ENCODE peak calls at places on chromosomes 1 and 21, in ten cellular contexts. L is activated T-helper 1 cell treated with Interleukin-2 at 50 U/mL for 16 hours, Z is nucleus accumbens, X is OCI-LY7, C is anterior cingulate cortex, R is HFFc6, A is T-helper 17 cell, F is NCI-H1436, N is DND-41, T is NCI-H2171. G is an unnamed sample.

GRCh38 chr1:152227310-152227928 is 3.4 kb upstream of the HRNR start:
- DNase-seq in C (no peak), F (no peak), L (no peak), T (peak), X (no peak), A (no peak), N (no peak), R (no peak), Z (no peak), G (no peak)

GRCh38 chr1:153789478-153790148 is 14.4 kb downstream of the SLC27A3 start:
- DNase-seq in N (peak), L (no peak), F (no peak), C (no peak), Z (no peak), R (no peak), T (no peak), A (no peak), X (no peak), G (no peak)

GRCh38 chr1:234400773-234401172 is 27.5 kb downstream of the COA6 start:
- DNase-seq in Z (no peak), N (no peak), C (no peak), X (no peak), T (no peak), F (no peak), A (no peak), L (no peak), R (no peak), G (no peak)

GRCh38 chr1:209397910-209398309 is 185.6 kb upstream of the CAMK1G start:
- DNase-seq in R (no peak), N (no peak), Z (no peak), L (no peak), F (no peak), X (no peak), T (no peak), A (no peak), C (no peak), G (no peak)

GRCh38 chr1:167538657-167539056 is 14.9 kb downstream of the CREG1 start:
- DNase-seq in A (no peak), F (no peak), N (no peak), Z (no peak), R (no peak), T (no peak), L (no peak), X (no peak), C (no peak), G (no peak)

GRCh38 chr1:229192031-229192430 is 78.9 kb upstream of the RAB4A start:
- DNase-seq in N (no peak), Z (no peak), R (peak), L (no peak), C (no peak), A (no peak), T (no peak), X (no peak), F (no peak), G (no peak)

GRCh38 chr1:154913242-154913641 is 23.3 kb downstream of the PMVK start:
- DNase-seq in F (no peak), L (no peak), N (no peak), Z (no peak), C (no peak), T (no peak), A (no peak), R (no peak), X (no peak), G (no peak)

GRCh38 chr1:92228401-92228800 is 10.7 kb downstream of the C1orf146 start:
- DNase-seq in F (no peak), C (no peak), L (no peak), Z (no peak), A (no peak), N (no peak), R (no peak), X (no peak), T (no peak), G (no peak)

GRCh38 chr21:43767980-43768867 is 7.9 kb downstream of the CSTB start:
- DNase-seq in C (no peak), T (no peak), Z (no peak), N (no peak), A (no peak), R (peak), F (no peak), L (no peak), X (no peak), G (no peak)

GRCh38 chr1:43525995-43526394 is 4.7 kb upstream of the PTPRF start:
- DNase-seq in Z (no peak), A (no peak), T (no peak), N (no peak), X (no peak), C (no peak), R (peak), F (no peak), L (no peak), G (no peak)

GRCh38 chr1:225877570-225877969 is 4.6 kb downstream of the TMEM63A start:
- DNase-seq in C (peak), N (peak), X (peak), Z (peak), A (no peak), L (no peak), R (peak), F (no peak), T (no peak), G (no peak)

GRCh38 chr1:119139393-119139792 is 1.1 kb downstream of the WARS2 start:
- DNase-seq in A (peak), N (no peak), L (no peak), C (no peak), T (no peak), F (no peak), Z (no peak), R (no peak), X (peak), G (no peak)

GRCh38 chr1:234868296-234869147 is 258.5 kb upstream of the IRF2BP2 start:
- DNase-seq in R (no peak), N (no peak), X (no peak), T (no peak), L (no peak), A (no peak), Z (no peak), C (no peak), F (no peak), G (no peak)

GRCh38 chr1:154329551-154330131 is 4.3 kb downstream of the ATP8B2 start:
- DNase-seq in N (no peak), C (no peak), X (no peak), F (peak), R (no peak), Z (peak), A (no peak), T (peak), L (no peak), G (no peak)

GRCh38 chr1:4801192-4801924 is 146.9 kb downstream of the AJAP1 start:
- DNase-seq in F (no peak), L (no peak), N (no peak), A (no peak), Z (peak), T (no peak), R (no peak), X (no peak), C (peak), G (no peak)

GRCh38 chr1:63888984-63889383 is 115.2 kb downstream of the ROR1 start:
- DNase-seq in A (no peak), L (no peak), T (no peak), N (no peak), Z (no peak), C (no peak), F (no peak), X (no peak), R (peak), G (no peak)

GRCh38 chr1:38289034-38289433 is 242.4 kb upstream of the POU3F1 start:
- DNase-seq in X (no peak), F (no peak), R (no peak), T (no peak), Z (no peak), A (no peak), N (no peak), C (no peak), L (no peak), G (no peak)

GRCh38 chr1:107964397-107965111 is 426 bp downstream of the VAV3 start:
- DNase-seq in X (peak), T (peak), Z (no peak), L (peak), R (no peak), F (no peak), A (no peak), C (no peak), N (peak), G (no peak)

GRCh38 chr1:64427879-64428278 is 42.0 kb upstream of the CACHD1 start:
- DNase-seq in A (no peak), T (no peak), Z (no peak), N (no peak), R (no peak), L (no peak), C (no peak), X (no peak), F (no peak), G (no peak)

GRCh38 chr1:54798769-54799641 is 2.1 kb downstream of the TTC22 start:
- DNase-seq in L (no peak), T (no peak), C (no peak), R (peak), F (no peak), A (no peak), N (no peak), Z (no peak), X (no peak), G (no peak)

GRCh38 chr1:171257207-171258052 is 9.1 kb downstream of the FMO1 start:
- DNase-seq in R (peak), L (no peak), A (no peak), F (no peak), Z (no peak), T (no peak), X (no peak), C (no peak), N (no peak), G (no peak)

GRCh38 chr1:2463396-2463795 is 12.7 kb upstream of the PLCH2 start:
- DNase-seq in A (no peak), Z (no peak), L (no peak), R (peak), T (no peak), C (no peak), F (no peak), X (no peak), N (no peak), G (no peak)

GRCh38 chr21:36194024-36194423 is 37.4 kb downstream of the DOP1B start:
- DNase-seq in R (no peak), N (no peak), C (no peak), Z (no peak), A (no peak), X (no peak), F (no peak), T (no peak), L (no peak), G (no peak)

GRCh38 chr1:53992085-53992874 is 25.7 kb downstream of the LDLRAD1 start:
- DNase-seq in T (no peak), Z (no peak), C (no peak), R (no peak), F (no peak), X (no peak), L (no peak), N (no peak), A (no peak), G (no peak)

GRCh38 chr1:3459940-3460652 is 5.6 kb downstream of the ARHGEF16 start:
- DNase-seq in L (no peak), N (no peak), F (no peak), R (no peak), T (no peak), Z (no peak), A (no peak), X (no peak), C (no peak), G (no peak)

GRCh38 chr1:147080013-147080661 is 92.1 kb downstream of the PRKAB2 start:
- DNase-seq in X (no peak), C (no peak), R (no peak), T (no peak), N (no peak), A (no peak), Z (no peak), L (no peak), F (no peak), G (no peak)

GRCh38 chr1:234238060-234238459 is 135.2 kb upstream of the COA6 start:
- DNase-seq in C (no peak), X (no peak), N (no peak), T (no peak), R (no peak), F (no peak), L (no peak), A (no peak), Z (no peak), G (no peak)

GRCh38 chr1:172252296-172252695 is 168.2 kb upstream of the C1orf105 start:
- DNase-seq in T (no peak), C (no peak), X (no peak), F (no peak), L (no peak), Z (no peak), A (no peak), N (no peak), R (no peak), G (no peak)

GRCh38 chr1:185559684-185560310 is 174.4 kb upstream of the HMCN1 start:
- DNase-seq in A (peak), L (no peak), R (peak), T (no peak), N (peak), C (peak), F (no peak), Z (no peak), X (peak), G (no peak)

GRCh38 chr1:198699167-198700015 is 60.6 kb downstream of the PTPRC start:
- DNase-seq in N (peak), A (peak), X (no peak), L (peak), F (no peak), C (no peak), Z (peak), T (peak), R (no peak), G (no peak)

GRCh38 chr1:229199892-229200291 is 71.0 kb upstream of the RAB4A start:
- DNase-seq in C (no peak), L (no peak), N (no peak), Z (no peak), F (no peak), A (no peak), T (no peak), R (no peak), X (no peak), G (no peak)

GRCh38 chr1:67733741-67734690 is 49.0 kb downstream of the GADD45A start:
- DNase-seq in A (no peak), L (no peak), Z (no peak), C (no peak), N (peak), X (peak), F (no peak), T (no peak), R (no peak), G (no peak)

GRCh38 chr21:39599191-39599966 is 13.4 kb upstream of the B3GALT5 start:
- DNase-seq in A (no peak), N (no peak), C (no peak), Z (no peak), F (no peak), R (no peak), X (no peak), T (no peak), L (no peak), G (no peak)

GRCh38 chr21:39029086-39029772 is 154.0 kb downstream of the PSMG1 start:
- DNase-seq in A (no peak), Z (no peak), T (no peak), C (no peak), N (no peak), R (peak), X (no peak), F (no peak), L (no peak), G (no peak)